ENCODE peak calls at places on chromosomes 4 and X, in nine cellular contexts. One of them, this sample, is unnamed.

GRCh38 chr4:171813195-171813955 is at the start of gene GALNTL6:
- DNase-seq in SK-N-SH: peak; percentile 71
- DNase-seq in mesendoderm: peak; percentile 53
- DNase-seq in neuronal stem cell: peak; percentile 31
- DNase-seq in CD8-positive, alpha-beta memory T cell: peak; percentile 26
- DNase-seq in left ventricle myocardium inferior: no peak
- DNase-seq in ovary: no peak
- DNase-seq in PC-9: no peak
- DNase-seq in H9: peak; percentile 43
- DNase-seq in this sample: no peak

GRCh38 chr4:107876096-107876495 is 51.4 kb downstream of the SGMS2 start:
- DNase-seq in SK-N-SH: no peak
- DNase-seq in mesendoderm: no peak
- DNase-seq in neuronal stem cell: no peak
- DNase-seq in CD8-positive, alpha-beta memory T cell: no peak
- DNase-seq in left ventricle myocardium inferior: no peak
- DNase-seq in ovary: no peak
- DNase-seq in PC-9: no peak
- DNase-seq in H9: no peak
- DNase-seq in this sample: no peak

GRCh38 chr4:77818667-77819408 is at the start of gene CNOT6L:
- DNase-seq in SK-N-SH: peak; percentile 83
- DNase-seq in mesendoderm: peak; percentile 53
- DNase-seq in neuronal stem cell: peak; percentile 65
- DNase-seq in CD8-positive, alpha-beta memory T cell: peak; percentile 93
- DNase-seq in left ventricle myocardium inferior: peak; percentile 82
- DNase-seq in ovary: peak; percentile 85
- DNase-seq in PC-9: peak; percentile 48
- DNase-seq in H9: peak; percentile 54
- DNase-seq in this sample: peak; percentile 78

GRCh38 chr4:76745264-76745663 is 152.7 kb downstream of the SOWAHB start:
- DNase-seq in SK-N-SH: no peak
- DNase-seq in mesendoderm: no peak
- DNase-seq in neuronal stem cell: no peak
- DNase-seq in CD8-positive, alpha-beta memory T cell: no peak
- DNase-seq in left ventricle myocardium inferior: no peak
- DNase-seq in ovary: no peak
- DNase-seq in PC-9: no peak
- DNase-seq in H9: no peak
- DNase-seq in this sample: no peak

GRCh38 chr4:140233811-140234696 is 80.1 kb upstream of the MAML3 start:
- DNase-seq in SK-N-SH: no peak
- DNase-seq in mesendoderm: no peak
- DNase-seq in neuronal stem cell: no peak
- DNase-seq in CD8-positive, alpha-beta memory T cell: no peak
- DNase-seq in left ventricle myocardium inferior: no peak
- DNase-seq in ovary: no peak
- DNase-seq in PC-9: no peak
- DNase-seq in H9: no peak
- DNase-seq in this sample: no peak

GRCh38 chrX:12974797-12975669 is at the start of gene TMSB4X:
- DNase-seq in SK-N-SH: peak; percentile 84
- DNase-seq in mesendoderm: peak; percentile 87
- DNase-seq in neuronal stem cell: peak; percentile 52
- DNase-seq in CD8-positive, alpha-beta memory T cell: peak; percentile 92
- DNase-seq in left ventricle myocardium inferior: peak; percentile 83
- DNase-seq in ovary: peak; percentile 90
- DNase-seq in PC-9: peak; percentile 85
- DNase-seq in H9: peak; percentile 86
- DNase-seq in this sample: peak; percentile 83

GRCh38 chrX:40153335-40154221 is 55.8 kb upstream of the BCOR start:
- DNase-seq in SK-N-SH: peak; percentile 76
- DNase-seq in mesendoderm: peak; percentile 44
- DNase-seq in neuronal stem cell: no peak
- DNase-seq in CD8-positive, alpha-beta memory T cell: peak; percentile 72
- DNase-seq in left ventricle myocardium inferior: peak; percentile 49
- DNase-seq in ovary: peak; percentile 74
- DNase-seq in PC-9: no peak
- DNase-seq in H9: peak; percentile 61
- DNase-seq in this sample: no peak

GRCh38 chrX:105837227-105837626 is 14.9 kb downstream of the NRK start:
- DNase-seq in SK-N-SH: no peak
- DNase-seq in mesendoderm: no peak
- DNase-seq in neuronal stem cell: no peak
- DNase-seq in CD8-positive, alpha-beta memory T cell: no peak
- DNase-seq in left ventricle myocardium inferior: peak; percentile 50
- DNase-seq in ovary: peak; percentile 77
- DNase-seq in PC-9: peak; percentile 58
- DNase-seq in H9: no peak
- DNase-seq in this sample: peak; percentile 25

GRCh38 chrX:43664708-43665107 is 8.6 kb downstream of the MAOA start:
- DNase-seq in SK-N-SH: no peak
- DNase-seq in mesendoderm: no peak
- DNase-seq in neuronal stem cell: no peak
- DNase-seq in CD8-positive, alpha-beta memory T cell: no peak
- DNase-seq in left ventricle myocardium inferior: no peak
- DNase-seq in ovary: no peak
- DNase-seq in PC-9: no peak
- DNase-seq in H9: no peak
- DNase-seq in this sample: no peak

GRCh38 chr4:170025523-170026252 is 507 bp downstream of the MFAP3L start:
- DNase-seq in SK-N-SH: peak; percentile 70
- DNase-seq in mesendoderm: peak; percentile 40
- DNase-seq in neuronal stem cell: peak; percentile 15
- DNase-seq in CD8-positive, alpha-beta memory T cell: no peak
- DNase-seq in left ventricle myocardium inferior: no peak
- DNase-seq in ovary: peak; percentile 42
- DNase-seq in PC-9: no peak
- DNase-seq in H9: no peak
- DNase-seq in this sample: peak; percentile 12

GRCh38 chr4:145935253-145936141 is 3.1 kb downstream of the ZNF827 start:
- DNase-seq in SK-N-SH: peak; percentile 50
- DNase-seq in mesendoderm: peak; percentile 79
- DNase-seq in neuronal stem cell: no peak
- DNase-seq in CD8-positive, alpha-beta memory T cell: peak; percentile 45
- DNase-seq in left ventricle myocardium inferior: peak; percentile 43
- DNase-seq in ovary: peak; percentile 84
- DNase-seq in PC-9: no peak
- DNase-seq in H9: peak; percentile 62
- DNase-seq in this sample: peak; percentile 48
- H3K4me1 ChIP-seq in SK-N-SH: peaks cover 41% of the 10 kb centered on the region
- H3K4me1 ChIP-seq in mesendoderm: peaks cover 9% of the 10 kb centered on the region
- H3K4me1 ChIP-seq in neuronal stem cell: peaks cover 18% of the 10 kb centered on the region
- H3K4me1 ChIP-seq in CD8-positive, alpha-beta memory T cell: no peaks in the 10 kb centered on the region
- H3K4me1 ChIP-seq in left ventricle myocardium inferior: peaks cover 61% of the 10 kb centered on the region
- H3K4me1 ChIP-seq in ovary: peaks cover 2% of the 10 kb centered on the region
- H3K4me1 ChIP-seq in PC-9: peaks cover 22% of the 10 kb centered on the region
- H3K4me1 ChIP-seq in H9: peaks cover 9% of the 10 kb centered on the region
- H3K4me1 ChIP-seq in this sample: peaks cover 12% of the 10 kb centered on the region

GRCh38 chr4:40311811-40312346 is 23.3 kb upstream of the CHRNA9 start:
- DNase-seq in SK-N-SH: no peak
- DNase-seq in mesendoderm: peak; percentile 55
- DNase-seq in neuronal stem cell: no peak
- DNase-seq in CD8-positive, alpha-beta memory T cell: peak; percentile 52
- DNase-seq in left ventricle myocardium inferior: no peak
- DNase-seq in ovary: no peak
- DNase-seq in PC-9: peak; percentile 56
- DNase-seq in H9: no peak
- DNase-seq in this sample: no peak

GRCh38 chr4:40307627-40308497 is 27.3 kb upstream of the CHRNA9 start:
- DNase-seq in SK-N-SH: no peak
- DNase-seq in mesendoderm: peak; percentile 58
- DNase-seq in neuronal stem cell: no peak
- DNase-seq in CD8-positive, alpha-beta memory T cell: peak; percentile 83
- DNase-seq in left ventricle myocardium inferior: peak; percentile 18
- DNase-seq in ovary: no peak
- DNase-seq in PC-9: no peak
- DNase-seq in H9: peak; percentile 43
- DNase-seq in this sample: peak; percentile 13

GRCh38 chr4:40308528-40309122 is 26.5 kb upstream of the CHRNA9 start:
- DNase-seq in SK-N-SH: no peak
- DNase-seq in mesendoderm: no peak
- DNase-seq in neuronal stem cell: no peak
- DNase-seq in CD8-positive, alpha-beta memory T cell: no peak
- DNase-seq in left ventricle myocardium inferior: no peak
- DNase-seq in ovary: no peak
- DNase-seq in PC-9: no peak
- DNase-seq in H9: peak; percentile 41
- DNase-seq in this sample: no peak

GRCh38 chr4:40309250-40309774 is 25.8 kb upstream of the CHRNA9 start:
- DNase-seq in SK-N-SH: peak; percentile 70
- DNase-seq in mesendoderm: peak; percentile 96
- DNase-seq in neuronal stem cell: peak; percentile 83
- DNase-seq in CD8-positive, alpha-beta memory T cell: peak; percentile 93
- DNase-seq in left ventricle myocardium inferior: peak; percentile 84
- DNase-seq in ovary: peak; percentile 94
- DNase-seq in PC-9: peak; percentile 77
- DNase-seq in H9: peak; percentile 94
- DNase-seq in this sample: peak; percentile 86

DNA sequence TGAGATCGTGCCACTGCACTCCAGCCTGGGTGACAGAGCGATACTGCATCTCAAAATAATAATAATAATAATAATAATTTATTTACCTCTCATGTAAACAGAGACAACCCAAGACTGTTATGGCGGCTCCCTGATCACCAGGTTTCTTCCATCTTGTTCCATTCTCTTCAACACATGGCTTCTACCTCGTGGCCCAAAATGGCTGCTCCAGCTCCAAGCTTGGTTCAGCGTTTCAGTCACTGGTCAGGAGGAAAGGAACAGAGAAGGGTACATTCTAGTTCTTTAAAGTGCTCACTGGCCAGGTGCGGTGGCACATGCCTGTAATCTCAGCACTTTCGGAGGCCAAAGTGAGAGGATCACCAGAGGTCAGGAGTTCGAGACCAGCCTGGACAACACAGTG is 24.9 kb upstream of the CHRNA9 start:
- DNase-seq in SK-N-SH: no peak
- DNase-seq in mesendoderm: no peak
- DNase-seq in neuronal stem cell: no peak
- DNase-seq in CD8-positive, alpha-beta memory T cell: no peak
- DNase-seq in left ventricle myocardium inferior: no peak
- DNase-seq in ovary: no peak
- DNase-seq in PC-9: no peak
- DNase-seq in H9: no peak
- DNase-seq in this sample: no peak
- H3K4me1 ChIP-seq in SK-N-SH: peaks cover 2% of the 10 kb centered on the region
- H3K4me1 ChIP-seq in mesendoderm: peaks cover 12% of the 10 kb centered on the region
- H3K4me1 ChIP-seq in neuronal stem cell: peaks cover 12% of the 10 kb centered on the region
- H3K4me1 ChIP-seq in CD8-positive, alpha-beta memory T cell: peaks cover 70% of the 10 kb centered on the region
- H3K4me1 ChIP-seq in left ventricle myocardium inferior: peaks cover 4% of the 10 kb centered on the region
- H3K4me1 ChIP-seq in ovary: no peaks in the 10 kb centered on the region
- H3K4me1 ChIP-seq in PC-9: peaks cover 39% of the 10 kb centered on the region
- H3K4me1 ChIP-seq in H9: peaks cover 10% of the 10 kb centered on the region
- H3K4me1 ChIP-seq in this sample: no peaks in the 10 kb centered on the region

GRCh38 chrX:104151037-104151436 is 5.8 kb downstream of the SLC25A53 start:
- DNase-seq in SK-N-SH: no peak
- DNase-seq in mesendoderm: no peak
- DNase-seq in neuronal stem cell: no peak
- DNase-seq in CD8-positive, alpha-beta memory T cell: no peak
- DNase-seq in left ventricle myocardium inferior: no peak
- DNase-seq in ovary: no peak
- DNase-seq in PC-9: no peak
- DNase-seq in H9: no peak
- DNase-seq in this sample: no peak
- H3K4me1 ChIP-seq in SK-N-SH: no peaks in the 10 kb centered on the region
- H3K4me1 ChIP-seq in mesendoderm: no peaks in the 10 kb centered on the region
- H3K4me1 ChIP-seq in neuronal stem cell: no peaks in the 10 kb centered on the region
- H3K4me1 ChIP-seq in CD8-positive, alpha-beta memory T cell: peaks cover 4% of the 10 kb centered on the region
- H3K4me1 ChIP-seq in left ventricle myocardium inferior: peaks cover 18% of the 10 kb centered on the region
- H3K4me1 ChIP-seq in ovary: no peaks in the 10 kb centered on the region
- H3K4me1 ChIP-seq in PC-9: no peaks in the 10 kb centered on the region
- H3K4me1 ChIP-seq in H9: no peaks in the 10 kb centered on the region
- H3K4me1 ChIP-seq in this sample: peaks cover 6% of the 10 kb centered on the region

GRCh38 chrX:95044331-95044730 is 1370.3 kb downstream of the FAM133A start:
- DNase-seq in SK-N-SH: no peak
- DNase-seq in mesendoderm: no peak
- DNase-seq in neuronal stem cell: no peak
- DNase-seq in CD8-positive, alpha-beta memory T cell: no peak
- DNase-seq in left ventricle myocardium inferior: no peak
- DNase-seq in ovary: no peak
- DNase-seq in PC-9: no peak
- DNase-seq in H9: no peak
- DNase-seq in this sample: no peak

DNA sequence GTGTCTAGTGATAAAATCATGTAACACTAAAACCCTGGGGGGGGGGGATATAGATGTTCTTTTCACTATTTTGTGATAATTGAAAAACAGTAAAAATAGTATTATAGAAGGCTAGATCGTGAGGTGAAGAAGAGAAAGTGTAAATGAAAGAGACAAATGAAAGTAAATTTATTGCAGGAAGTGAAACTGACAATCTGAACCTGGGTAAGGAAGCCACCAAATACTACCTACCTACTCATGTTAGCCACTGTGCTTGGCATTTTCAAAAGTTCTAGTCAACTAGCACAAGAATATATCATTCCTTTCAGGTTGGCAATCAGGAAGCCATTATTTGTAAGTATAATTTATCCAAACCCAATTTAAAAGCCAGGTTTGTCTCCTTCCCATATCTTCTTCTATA is 1366.1 kb downstream of the FAM133A start:
- DNase-seq in SK-N-SH: no peak
- DNase-seq in mesendoderm: no peak
- DNase-seq in neuronal stem cell: no peak
- DNase-seq in CD8-positive, alpha-beta memory T cell: no peak
- DNase-seq in left ventricle myocardium inferior: no peak
- DNase-seq in ovary: no peak
- DNase-seq in PC-9: no peak
- DNase-seq in H9: no peak
- DNase-seq in this sample: no peak
- H3K4me1 ChIP-seq in SK-N-SH: no peaks in the 10 kb centered on the region
- H3K4me1 ChIP-seq in mesendoderm: no peaks in the 10 kb centered on the region
- H3K4me1 ChIP-seq in neuronal stem cell: no peaks in the 10 kb centered on the region
- H3K4me1 ChIP-seq in CD8-positive, alpha-beta memory T cell: no peaks in the 10 kb centered on the region
- H3K4me1 ChIP-seq in left ventricle myocardium inferior: no peaks in the 10 kb centered on the region
- H3K4me1 ChIP-seq in ovary: no peaks in the 10 kb centered on the region
- H3K4me1 ChIP-seq in PC-9: no peaks in the 10 kb centered on the region
- H3K4me1 ChIP-seq in H9: no peaks in the 10 kb centered on the region
- H3K4me1 ChIP-seq in this sample: no peaks in the 10 kb centered on the region

This sample was measured in heart right ventricle.